ENCODE peak calls at places on chromosomes 5 and 9, in nine cellular contexts. T, G, N, V, W, P, F, E and H are unnamed samples.

GRCh38 chr9:133477992-133478850 is 678 bp downstream of the SLC2A6 start:
- DNase-seq in W (no peak), V (no peak), N (peak; percentile 47), P (peak; percentile 66), G (no peak), F (no peak), T (no peak), E (peak; percentile 14), H (no peak)

GRCh38 chr5:170046221-170046620 is 59.5 kb upstream of the FOXI1 start:
- DNase-seq in T (no peak), W (no peak), E (no peak), N (no peak), G (no peak), P (peak; percentile 48), F (no peak), V (no peak), H (no peak)

GRCh38 chr9:124298646-124299235 is 41.0 kb downstream of the NEK6 start:
- DNase-seq in W (no peak), T (no peak), N (no peak), E (no peak), G (no peak), F (no peak), V (no peak), P (no peak), H (no peak)

GRCh38 chr9:96122756-96123155 is 179.2 kb downstream of the HSD17B3 start:
- DNase-seq in P (no peak), G (no peak), W (no peak), T (no peak), F (no peak), E (peak; percentile 28), V (no peak), N (peak; percentile 74), H (no peak)

GRCh38 chr9:127754099-127754760 is 19.1 kb upstream of the TOR2A start:
- DNase-seq in P (peak; percentile 52), V (no peak), N (peak; percentile 43), G (no peak), F (no peak), T (no peak), E (no peak), W (no peak), H (no peak)

GRCh38 chr5:36692791-36693763 is 86.7 kb downstream of the SLC1A3 start:
- DNase-seq in P (peak; percentile 94), E (peak; percentile 66), G (no peak), F (peak; percentile 51), T (no peak), W (peak; percentile 83), V (peak; percentile 53), N (peak; percentile 75), H (peak; percentile 70)

GRCh38 chr5:126753227-126753626 is 23.7 kb upstream of the LMNB1 start:
- DNase-seq in W (no peak), G (no peak), F (no peak), N (no peak), T (no peak), E (no peak), V (no peak), P (no peak), H (no peak)

GRCh38 chr9:129884220-129885017 is 49.2 kb downstream of the USP20 start:
- DNase-seq in T (peak; percentile 47), W (peak; percentile 95), G (peak; percentile 89), N (peak; percentile 94), V (peak; percentile 96), F (peak; percentile 64), E (peak; percentile 52), P (peak; percentile 97), H (peak; percentile 82)

GRCh38 chr9:136436055-136436634 is 3.5 kb downstream of the INPP5E start:
- DNase-seq in V (no peak), W (no peak), E (no peak), P (no peak), T (no peak), F (no peak), G (no peak), N (no peak), H (no peak)
- H3K27me3 ChIP-seq in V (no peaks in the 10 kb centered on the region), W (no peaks in the 10 kb centered on the region), E (no peaks in the 10 kb centered on the region), P (no peaks in the 10 kb centered on the region), T (no peaks in the 10 kb centered on the region), F (no peaks in the 10 kb centered on the region), G (no peaks in the 10 kb centered on the region), N (no peaks in the 10 kb centered on the region), H (no peaks in the 10 kb centered on the region)

DNA sequence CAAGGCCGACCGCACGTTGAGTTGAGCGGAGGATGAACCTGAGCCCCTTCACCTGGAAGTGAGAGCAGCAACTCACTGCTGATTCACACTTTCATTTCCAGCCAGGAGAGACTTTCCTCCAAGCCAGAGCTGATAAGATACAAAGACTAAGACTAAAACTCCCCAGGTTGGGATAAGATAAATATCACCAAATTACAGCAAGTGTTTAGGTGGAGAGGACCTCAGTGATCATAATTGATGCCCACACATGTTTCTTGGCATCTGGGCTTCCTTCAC is 6.4 kb upstream of the NKD2 start:
- DNase-seq in V (no peak), T (no peak), G (no peak), F (no peak), N (no peak), W (no peak), P (no peak), E (no peak), H (no peak)
- H3K27me3 ChIP-seq in V (peaks cover 25% of the 10 kb centered on the region), T (peaks cover 64% of the 10 kb centered on the region), G (peaks cover 27% of the 10 kb centered on the region), F (peaks cover 26% of the 10 kb centered on the region), N (peaks cover 20% of the 10 kb centered on the region), W (peaks cover 2% of the 10 kb centered on the region), P (no peaks in the 10 kb centered on the region), E (peaks cover 51% of the 10 kb centered on the region), H (no peaks in the 10 kb centered on the region)

GRCh38 chr5:138129347-138129746 is 9.9 kb downstream of the NME5 start:
- DNase-seq in V (no peak), F (no peak), W (no peak), P (no peak), N (no peak), T (no peak), G (no peak), E (no peak), H (no peak)

GRCh38 chr5:138132543-138132942 is 6.7 kb downstream of the NME5 start:
- DNase-seq in T (no peak), P (no peak), F (no peak), N (no peak), W (no peak), V (no peak), G (no peak), E (no peak), H (no peak)

DNA sequence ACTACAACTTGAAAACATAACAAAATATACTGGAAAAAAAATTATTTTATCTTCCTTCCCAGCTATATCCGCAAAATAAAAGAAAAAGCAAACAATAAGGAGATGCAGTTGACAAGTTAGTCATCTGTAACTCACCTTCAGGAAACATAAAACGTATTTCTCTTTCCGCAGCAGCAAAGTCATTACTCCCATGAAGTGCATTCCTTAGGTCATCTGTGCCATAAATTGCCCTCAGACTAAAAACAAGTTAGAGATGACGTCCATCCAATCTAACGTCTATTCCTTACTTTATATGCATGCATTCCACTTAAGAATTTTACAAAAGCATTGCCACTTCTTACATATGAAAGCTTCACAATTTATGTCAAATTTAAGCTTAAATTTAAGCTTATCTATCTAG is 10.9 kb downstream of the NME5 start:
- DNase-seq in F (no peak), V (no peak), G (no peak), T (no peak), P (no peak), W (no peak), N (no peak), E (no peak), H (no peak)
- H3K27me3 ChIP-seq in F (no peaks in the 10 kb centered on the region), V (no peaks in the 10 kb centered on the region), G (no peaks in the 10 kb centered on the region), T (no peaks in the 10 kb centered on the region), P (no peaks in the 10 kb centered on the region), W (no peaks in the 10 kb centered on the region), N (no peaks in the 10 kb centered on the region), E (no peaks in the 10 kb centered on the region), H (no peaks in the 10 kb centered on the region)

GRCh38 chr5:180658774-180659564 is 9.6 kb upstream of the FLT4 start:
- DNase-seq in E (no peak), G (no peak), W (peak; percentile 48), P (no peak), V (no peak), N (no peak), F (no peak), T (no peak), H (peak; percentile 35)
- H3K27me3 ChIP-seq in E (peaks cover 6% of the 10 kb centered on the region), G (peaks cover 13% of the 10 kb centered on the region), W (no peaks in the 10 kb centered on the region), P (peaks cover 2% of the 10 kb centered on the region), V (no peaks in the 10 kb centered on the region), N (peaks cover 17% of the 10 kb centered on the region), F (no peaks in the 10 kb centered on the region), T (peaks cover 12% of the 10 kb centered on the region), H (no peaks in the 10 kb centered on the region)